ENCODE peak calls at places on chromosomes 4 and X, in seven cellular contexts. D, T, I, P, J, H and F are unnamed samples.

GRCh38 chrX:23317799-23318724 is 16.6 kb upstream of the PTCHD1 start:
- ATAC-seq in P (no peak), T (peak), I (no peak), D (peak), H (no peak), J (peak), F (peak)

GRCh38 chr4:38091636-38092035 is 131.4 kb downstream of the PTTG2 start:
- ATAC-seq in D (peak), J (no peak), I (no peak), T (no peak), P (no peak), H (no peak), F (no peak)

GRCh38 chr4:86032476-86033022 is 327.3 kb downstream of the MAPK10 start:
- ATAC-seq in I (peak), D (peak), J (no peak), T (peak), P (no peak), H (no peak), F (peak)

GRCh38 chr4:8546766-8547107 is 33.5 kb upstream of the GPR78 start:
- ATAC-seq in T (no peak), J (no peak), D (no peak), H (no peak), I (no peak), P (no peak), F (no peak)

GRCh38 chrX:97320305-97320704 is 436.6 kb downstream of the RPA4 start:
- ATAC-seq in D (no peak), J (no peak), P (no peak), H (no peak), I (no peak), T (no peak), F (no peak)

GRCh38 chr4:87073187-87073569 is 138.4 kb downstream of the AFF1 start:
- ATAC-seq in D (peak), P (no peak), H (no peak), I (no peak), T (no peak), J (peak), F (no peak)

GRCh38 chr4:155564880-155565279 is 101.8 kb upstream of the GUCY1A1 start:
- ATAC-seq in D (no peak), I (no peak), P (no peak), T (no peak), H (no peak), J (no peak), F (no peak)

GRCh38 chr4:68615699-68616422 is 39.7 kb upstream of the UGT2B17 start:
- ATAC-seq in H (no peak), D (no peak), T (no peak), J (no peak), I (no peak), P (no peak), F (no peak)

GRCh38 chrX:110276778-110277177 is 41.1 kb downstream of the AMMECR1 start:
- ATAC-seq in P (no peak), T (no peak), H (no peak), I (no peak), D (no peak), J (no peak), F (no peak)

GRCh38 chrX:7159132-7159861 is 11.3 kb upstream of the PUDP start:
- ATAC-seq in H (no peak), I (no peak), P (peak), J (no peak), D (peak), T (peak), F (no peak)

GRCh38 chr4:158786155-158786581 is 17.3 kb downstream of the FNIP2 start:
- ATAC-seq in D (peak), P (no peak), J (no peak), T (peak), I (peak), H (no peak), F (peak)

GRCh38 chr4:72312032-72312650 is 256.9 kb downstream of the ADAMTS3 start:
- ATAC-seq in H (no peak), T (peak), D (peak), P (no peak), J (no peak), I (peak), F (peak)

GRCh38 chrX:154531626-154532025 is 15.0 kb downstream of the G6PD start:
- ATAC-seq in I (no peak), J (no peak), T (no peak), H (no peak), D (no peak), P (no peak), F (peak)

GRCh38 chrX:1341531-1342179 is 5.1 kb downstream of the IL3RA start:
- ATAC-seq in P (no peak), J (no peak), D (no peak), H (no peak), T (no peak), I (no peak), F (no peak)

GRCh38 chr4:22873899-22874298 is 181.2 kb downstream of the GBA3 start:
- ATAC-seq in D (no peak), J (no peak), H (no peak), P (no peak), I (no peak), T (no peak), F (no peak)

GRCh38 chrX:120514236-120514635 is 45.1 kb upstream of the LAMP2 start:
- ATAC-seq in P (peak), T (no peak), D (peak), H (no peak), I (no peak), J (no peak), F (peak)

GRCh38 chrX:34873500-34874225 is 68.9 kb upstream of the FAM47B start:
- ATAC-seq in D (no peak), T (peak), I (peak), J (no peak), P (no peak), H (no peak), F (no peak)

GRCh38 chrX:102976793-102977495 is 39.9 kb downstream of the RAB40AL start:
- ATAC-seq in J (no peak), P (no peak), I (no peak), D (peak), H (no peak), T (no peak), F (no peak)

GRCh38 chr4:75736862-75737261 is 12.5 kb downstream of the USO1 start:
- ATAC-seq in P (no peak), J (no peak), H (no peak), T (peak), I (peak), D (peak), F (no peak)

GRCh38 chr4:1869530-1870327 is 1.5 kb upstream of the NSD2 start:
- ATAC-seq in I (no peak), P (peak), H (peak), T (no peak), J (no peak), D (no peak), F (no peak)

GRCh38 chrX:150880808-150881165 is 17.7 kb downstream of the CD99L2 start:
- ATAC-seq in H (peak), J (no peak), T (no peak), I (peak), P (peak), D (no peak), F (no peak)

GRCh38 chr4:157997296-157997695 is 175.5 kb downstream of the GASK1B start:
- ATAC-seq in P (no peak), T (no peak), J (no peak), D (no peak), I (no peak), H (no peak), F (no peak)

GRCh38 chr4:15776871-15777648 is 1.1 kb upstream of the CD38 start:
- ATAC-seq in P (no peak), I (peak), T (no peak), D (no peak), J (no peak), H (no peak), F (no peak)

GRCh38 chr4:42133006-42133405 is 19.4 kb downstream of the BEND4 start:
- ATAC-seq in H (no peak), P (no peak), T (no peak), J (no peak), I (no peak), D (no peak), F (no peak)